ENCODE peak calls at places on chromosomes 13 and 19, in six cellular contexts. B is iris pigment epithelial cell; N is H54; U is adrenal gland; R is activated CD8-positive, alpha-beta memory T cell treated with anti-CD3 and anti-CD28 coated beads for 48 hours; E is GM04503. A is an unnamed sample.

GRCh38 chr13:113974304-113975281 is 717 bp upstream of the C13orf46 start:
- DNase-seq in B (no peak), N (no peak), U (no peak), R (no peak), E (no peak), A (no peak)

GRCh38 chr19:51607077-51607476 is 23.1 kb downstream of the SIGLEC5 start:
- DNase-seq in B (no peak), N (no peak), U (no peak), R (no peak), E (no peak), A (no peak)

GRCh38 chr13:80671773-80672172 is 330.8 kb upstream of the SPRY2 start:
- DNase-seq in B (no peak), N (no peak), U (no peak), R (no peak), E (no peak), A (no peak)

GRCh38 chr19:33032218-33032781 is 32.4 kb downstream of the RHPN2 start:
- DNase-seq in B (no peak), N (no peak), U (no peak), R (no peak), E (no peak), A (no peak)

GRCh38 chr13:66618702-66619101 is 611.4 kb downstream of the PCDH9 start:
- DNase-seq in B (peak; percentile 61), N (peak; percentile 3), U (no peak), R (no peak), E (no peak), A (no peak)

GRCh38 chr19:10544242-10544752 is 593 bp downstream of the ATG4D start:
- DNase-seq in B (no peak), N (no peak), U (no peak), R (peak; percentile 7), E (no peak), A (no peak)

GRCh38 chr19:47111081-47111589 is 2.4 kb downstream of the ZC3H4 start:
- DNase-seq in B (no peak), N (no peak), U (peak; percentile 36), R (peak; percentile 25), E (no peak), A (peak; percentile 45)

GRCh38 chr13:39036212-39036611 is 1.7 kb downstream of the PROSER1 start:
- DNase-seq in B (peak; percentile 55), N (no peak), U (no peak), R (no peak), E (no peak), A (no peak)

GRCh38 chr19:35044317-35045117 is 3.0 kb downstream of the HPN start:
- DNase-seq in B (peak; percentile 25), N (peak; percentile 85), U (no peak), R (peak; percentile 59), E (no peak), A (peak; percentile 55)

GRCh38 chr19:1035998-1036621 is 3.8 kb upstream of the ABCA7 start:
- DNase-seq in B (no peak), N (no peak), U (no peak), R (no peak), E (no peak), A (no peak)

GRCh38 chr13:105272660-105273631 is 1262.5 kb downstream of the EFNB2 start:
- DNase-seq in B (peak; percentile 7), N (no peak), U (no peak), R (no peak), E (no peak), A (no peak)

GRCh38 chr19:42281175-42282035 is 12.4 kb downstream of the CIC start:
- DNase-seq in B (no peak), N (peak; percentile 77), U (no peak), R (no peak), E (no peak), A (no peak)

GRCh38 chr19:3360494-3361383 is 5.6 kb upstream of the NFIC start:
- DNase-seq in B (peak; percentile 50), N (no peak), U (peak; percentile 82), R (no peak), E (no peak), A (peak; percentile 81)

GRCh38 chr19:46728693-46729339 is 11.9 kb upstream of the PRKD2 start:
- DNase-seq in B (peak; percentile 52), N (no peak), U (peak; percentile 75), R (peak; percentile 68), E (no peak), A (peak; percentile 79)

GRCh38 chr13:66076417-66076816 is 1153.7 kb downstream of the PCDH9 start:
- DNase-seq in B (peak; percentile 80), N (no peak), U (no peak), R (no peak), E (no peak), A (no peak)

GRCh38 chr19:8515317-8515716 is 1.4 kb upstream of the ZNF414 start:
- DNase-seq in B (no peak), N (no peak), U (no peak), R (no peak), E (no peak), A (no peak)

GRCh38 chr13:72643339-72643989 is 84.0 kb downstream of the MZT1 start:
- DNase-seq in B (peak; percentile 67), N (peak; percentile 6), U (peak; percentile 70), R (peak; percentile 15), E (peak; percentile 1), A (peak; percentile 54)

GRCh38 chr13:77042566-77043177 is 15.7 kb upstream of the FBXL3 start:
- DNase-seq in B (peak; percentile 38), N (no peak), U (no peak), R (no peak), E (no peak), A (no peak)

GRCh38 chr19:31979949-31980670 is 365.3 kb upstream of the ZNF507 start:
- DNase-seq in B (no peak), N (no peak), U (no peak), R (no peak), E (no peak), A (no peak)

GRCh38 chr19:33040994-33041827 is 23.5 kb downstream of the RHPN2 start:
- DNase-seq in B (no peak), N (no peak), U (no peak), R (no peak), E (no peak), A (no peak)

GRCh38 chr13:79501538-79502232 is 20.7 kb downstream of the NDFIP2 start:
- DNase-seq in B (peak; percentile 56), N (no peak), U (no peak), R (no peak), E (no peak), A (no peak)